ENCODE peak calls at places on chromosomes 6 and 20, in four cellular contexts. K, Y, G and B are unnamed samples.

GRCh38 chr6:22632561-22632960 is 63.2 kb downstream of the HDGFL1 start:
- DNase-seq in K (no peak), Y (no peak), G (no peak), B (no peak)

GRCh38 chr20:60108397-60108796 is 150.2 kb downstream of the CDH26 start:
- DNase-seq in K (no peak), Y (no peak), G (no peak), B (no peak)

GRCh38 chr20:45850926-45851325 is 6.3 kb downstream of the ACOT8 start:
- DNase-seq in K (peak), Y (no peak), G (no peak), B (no peak)

GRCh38 chr6:108074359-108075144 is at the start of gene OSTM1:
- DNase-seq in K (peak), Y (peak), G (peak), B (peak)

GRCh38 chr6:117072134-117072533 is 193.2 kb upstream of the VGLL2 start:
- DNase-seq in K (no peak), Y (no peak), G (no peak), B (no peak)

GRCh38 chr6:133553652-133554051 is 312.5 kb downstream of the EYA4 start:
- DNase-seq in K (peak), Y (no peak), G (no peak), B (peak)

GRCh38 chr6:108665495-108666196 is 104.9 kb downstream of the FOXO3 start:
- DNase-seq in K (no peak), Y (no peak), G (no peak), B (no peak)

GRCh38 chr6:110566346-110567125 is 90.1 kb upstream of the SLC22A16 start:
- DNase-seq in K (no peak), Y (no peak), G (no peak), B (no peak)

GRCh38 chr6:126040826-126041225 is 54.5 kb downstream of the TRMT11 start:
- DNase-seq in K (no peak), Y (no peak), G (no peak), B (no peak)

DNA sequence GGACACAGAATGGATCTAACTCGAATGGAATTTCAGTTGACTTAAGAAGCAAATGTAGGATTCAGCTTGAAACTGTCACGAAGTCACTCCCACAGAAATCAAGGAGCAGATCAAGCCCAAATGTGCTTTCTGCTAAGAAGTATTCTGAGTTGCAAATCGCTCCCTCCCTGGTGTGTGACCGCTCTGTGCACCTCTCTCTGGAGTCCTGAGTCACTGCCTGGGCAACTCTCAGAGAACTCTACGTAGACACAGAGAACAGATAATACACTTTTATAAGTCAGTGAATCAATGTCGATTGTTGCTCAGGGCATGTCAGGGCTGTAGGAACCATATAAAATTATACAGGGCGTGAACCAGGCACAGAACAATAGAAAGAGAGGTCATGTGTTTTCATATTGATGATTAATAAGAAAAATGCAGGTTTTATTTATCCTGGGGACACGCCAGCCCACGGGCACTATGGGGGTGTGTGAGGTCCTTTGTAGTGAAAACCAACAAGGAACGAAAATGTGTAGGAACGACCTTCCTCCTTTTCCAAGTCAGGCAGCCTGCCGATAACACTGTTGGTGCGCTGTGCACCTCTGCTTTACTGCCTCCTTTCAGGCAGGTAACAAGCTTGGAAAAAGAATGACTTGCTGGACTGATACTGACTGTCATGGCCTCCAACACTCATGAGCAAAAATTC is 248.1 kb upstream of the FOXQ1 start:
- DNase-seq in K (no peak), Y (no peak), G (no peak), B (no peak)
- TF ChIP-seq SIN3A in K (no peak), Y (no peak), G (no peak), B (no peak)

DNA sequence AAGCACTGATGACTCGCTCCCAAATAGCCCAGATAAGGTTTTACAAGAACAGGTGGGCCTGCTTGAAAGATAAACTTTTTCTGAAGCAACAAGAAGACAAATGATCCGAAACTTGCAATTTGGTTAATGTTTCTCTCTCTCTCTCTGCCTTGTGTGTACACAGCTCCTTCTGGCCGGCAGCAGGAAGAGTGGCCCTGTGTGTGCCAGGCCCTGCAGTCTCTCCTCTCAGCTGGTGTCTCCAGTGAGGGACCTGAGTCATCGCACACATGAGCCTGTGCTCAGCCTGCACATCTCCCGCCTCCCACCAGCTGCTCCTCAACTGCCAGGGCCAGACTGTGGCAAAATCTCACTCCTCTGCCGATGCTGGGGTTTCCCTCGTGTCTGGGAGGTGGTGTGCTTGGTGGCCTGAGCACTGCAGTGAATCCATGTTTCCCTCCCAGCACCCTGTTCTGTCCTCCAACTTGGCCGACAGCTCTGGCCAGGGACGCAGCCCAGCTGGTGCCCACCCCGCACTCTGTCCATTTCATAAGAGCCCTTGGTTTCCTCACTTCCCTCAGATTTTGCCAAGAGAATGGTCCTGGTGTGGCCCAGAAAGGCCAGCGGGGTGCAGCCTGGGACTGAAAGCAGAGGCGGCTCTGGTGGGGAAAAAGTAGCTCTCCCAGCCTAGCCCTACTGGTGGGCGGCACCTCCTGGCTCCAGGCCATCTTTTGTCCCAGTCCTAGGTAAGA is 49.4 kb downstream of the ERMARD start:
- DNase-seq in K (no peak), Y (no peak), G (peak), B (no peak)
- TF ChIP-seq NRF1 in K (no peak), Y (no peak), G (no peak), B (no peak)

GRCh38 chr20:2593756-2594155 is 57.4 kb downstream of the TMC2 start:
- DNase-seq in K (no peak), Y (no peak), G (no peak), B (no peak)
- TF ChIP-seq SIN3A in K (no peak), Y (no peak), G (no peak), B (no peak)

GRCh38 chr6:111898452-111898851 is 25.2 kb upstream of the FYN start:
- DNase-seq in K (no peak), Y (no peak), G (no peak), B (no peak)
- TF ChIP-seq NRF1 in K (no peak), Y (no peak), G (no peak), B (no peak)

DNA sequence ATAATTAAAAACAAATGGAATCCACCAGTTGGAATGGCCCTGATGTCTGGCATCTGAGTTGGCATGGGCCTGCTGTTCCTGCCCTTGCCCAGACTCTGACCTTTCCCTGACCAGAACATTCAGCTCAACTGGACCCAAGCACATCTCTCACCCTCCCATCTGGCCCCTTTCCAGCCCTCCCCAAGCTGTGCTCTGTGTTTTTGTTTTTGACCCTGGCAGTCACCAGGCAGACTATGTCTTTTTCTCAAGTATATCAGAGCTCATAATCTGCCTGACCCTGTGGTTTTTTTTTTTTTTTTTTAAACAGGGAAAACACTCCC is 117.6 kb downstream of the TRDN start:
- DNase-seq in K (no peak), Y (no peak), G (no peak), B (no peak)
- TF ChIP-seq SIN3A in K (no peak), Y (no peak), G (no peak), B (no peak)